ENCODE peak calls at places on chromosomes 11 and 22, in eight cellular contexts. P is stimulated activated CD4-positive, alpha-beta T cell treated with anti-CD3 and anti-CD28 coated beads, Interleukin-4, amount 100 ng/mL, for 24 hours; H is NCI-H1694; B is GM04504; X is OCI-LY7; M is T-helper 1 cell; K is glutamatergic neuron; Z is GM13977. W is an unnamed sample.

GRCh38 chr11:59791639-59792038 is 18.9 kb downstream of the MRPL16 start:
- DNase-seq in B (no peak), X (no peak), K (no peak), Z (no peak), M (no peak), P (no peak), H (no peak), W (no peak)

GRCh38 chr11:28834877-28835276 is 726.7 kb downstream of the METTL15 start:
- DNase-seq in B (no peak), Z (no peak), M (no peak), X (no peak), H (no peak), K (no peak), P (no peak), W (no peak)

GRCh38 chr11:64181506-64182411 is 4.2 kb upstream of the STIP1 start:
- DNase-seq in X (peak), K (peak), P (peak), H (peak), M (no peak), Z (peak), B (peak), W (peak)

GRCh38 chr11:335779-336665 is 15.4 kb upstream of the IFITM3 start:
- DNase-seq in X (peak), M (no peak), B (no peak), P (no peak), Z (no peak), K (no peak), H (no peak), W (no peak)

GRCh38 chr11:2534131-2534956 is 89.5 kb downstream of the KCNQ1 start:
- DNase-seq in M (peak), Z (no peak), X (no peak), K (peak), B (no peak), P (no peak), H (no peak), W (no peak)

GRCh38 chr11:6693342-6694228 is 10.4 kb upstream of the MRPL17 start:
- DNase-seq in H (no peak), M (no peak), P (peak), K (no peak), X (no peak), B (peak), Z (no peak), W (no peak)

GRCh38 chr11:88329563-88330250 is 7.8 kb downstream of the CTSC start:
- DNase-seq in B (no peak), M (no peak), P (no peak), K (no peak), Z (no peak), X (no peak), H (no peak), W (peak)

GRCh38 chr22:46549971-46550641 is 12.7 kb upstream of the CELSR1 start:
- DNase-seq in H (no peak), M (no peak), B (no peak), Z (no peak), P (no peak), X (no peak), K (no peak), W (no peak)

GRCh38 chr11:116471608-116472007 is 301.2 kb downstream of the BUD13 start:
- DNase-seq in Z (no peak), B (no peak), K (no peak), M (no peak), P (no peak), H (no peak), X (no peak), W (no peak)

GRCh38 chr11:120023120-120023519 is 114.8 kb downstream of the TRIM29 start:
- DNase-seq in B (no peak), P (no peak), Z (no peak), X (no peak), H (no peak), M (no peak), K (no peak), W (no peak)

GRCh38 chr11:3091081-3091845 is 34.0 kb upstream of the CARS1 start:
- DNase-seq in B (no peak), M (no peak), K (no peak), H (no peak), X (no peak), P (no peak), Z (no peak), W (no peak)

GRCh38 chr11:47154738-47155570 is 21.7 kb downstream of the ARFGAP2 start:
- DNase-seq in H (no peak), X (peak), P (no peak), M (no peak), Z (no peak), K (no peak), B (no peak), W (no peak)

GRCh38 chr11:6841694-6842093 is 3.8 kb upstream of the OR10A5 start:
- DNase-seq in K (no peak), P (no peak), X (no peak), B (no peak), Z (no peak), M (no peak), H (no peak), W (no peak)

GRCh38 chr11:87451400-87451799 is 413.7 kb downstream of the TMEM135 start:
- DNase-seq in Z (no peak), K (no peak), M (no peak), H (no peak), X (no peak), B (no peak), P (no peak), W (no peak)

GRCh38 chr11:42770444-42771065 is 541.2 kb upstream of the API5 start:
- DNase-seq in X (peak), B (peak), H (peak), K (peak), P (no peak), M (no peak), Z (peak), W (peak)

GRCh38 chr22:40498454-40499186 is 128.2 kb downstream of the SGSM3 start:
- DNase-seq in K (no peak), B (peak), X (no peak), M (no peak), H (no peak), Z (peak), P (no peak), W (no peak)

GRCh38 chr22:27842236-27842993 is 40.9 kb upstream of the MN1 start:
- DNase-seq in K (no peak), Z (no peak), B (no peak), M (no peak), P (no peak), H (no peak), X (no peak), W (no peak)

GRCh38 chr11:27390959-27391326 is 27.9 kb upstream of the CCDC34 start:
- DNase-seq in H (no peak), X (no peak), M (no peak), B (no peak), K (no peak), Z (no peak), P (no peak), W (no peak)

GRCh38 chr22:47124451-47124881 is 362.0 kb downstream of the TBC1D22A start:
- DNase-seq in M (no peak), H (no peak), P (no peak), K (no peak), Z (no peak), B (no peak), X (no peak), W (no peak)

GRCh38 chr22:38153821-38154562 is 27.6 kb downstream of the PLA2G6 start:
- DNase-seq in B (no peak), K (no peak), M (no peak), H (no peak), X (no peak), Z (no peak), P (no peak), W (peak)

GRCh38 chr11:11993814-11994213 is 14.6 kb downstream of the DKK3 start:
- DNase-seq in H (peak), X (no peak), B (peak), P (no peak), Z (no peak), K (no peak), M (no peak), W (no peak)

GRCh38 chr11:20881328-20882079 is 212.1 kb downstream of the NELL1 start:
- DNase-seq in K (no peak), Z (no peak), X (no peak), P (no peak), B (no peak), M (no peak), H (no peak), W (no peak)

GRCh38 chr22:26556904-26557303 is 33.0 kb downstream of the TPST2 start:
- DNase-seq in K (no peak), B (no peak), P (no peak), X (no peak), H (no peak), Z (no peak), M (no peak), W (no peak)

GRCh38 chr11:69696749-69697488 is 6.9 kb downstream of the FGF19 start:
- DNase-seq in B (no peak), H (no peak), M (no peak), Z (no peak), X (no peak), K (no peak), P (no peak), W (no peak)

GRCh38 chr22:19612866-19613572 is 88.8 kb upstream of the CLDN5 start:
- DNase-seq in M (no peak), B (no peak), H (no peak), Z (no peak), K (no peak), X (no peak), P (no peak), W (no peak)

GRCh38 chr11:25776238-25776637 is 555.7 kb upstream of the ANO3 start:
- DNase-seq in P (no peak), K (no peak), M (no peak), H (no peak), Z (no peak), B (no peak), X (no peak), W (no peak)

GRCh38 chr11:82776377-82776776 is 42.7 kb upstream of the FAM181B start:
- DNase-seq in Z (no peak), H (no peak), M (no peak), P (no peak), X (no peak), K (no peak), B (no peak), W (no peak)

GRCh38 chr22:46881373-46882118 is 119.1 kb downstream of the TBC1D22A start:
- DNase-seq in P (peak), K (no peak), Z (no peak), H (no peak), M (no peak), B (no peak), X (no peak), W (no peak)

GRCh38 chr11:3227568-3228444 is 4.4 kb downstream of the MRGPRE start:
- DNase-seq in B (no peak), X (no peak), H (no peak), P (no peak), K (no peak), M (no peak), Z (no peak), W (no peak)

GRCh38 chr11:66266378-66267038 is 1.9 kb upstream of the RAB1B start:
- DNase-seq in P (no peak), M (no peak), H (no peak), K (no peak), Z (no peak), X (no peak), B (no peak), W (no peak)

GRCh38 chr11:46353706-46354105 is 6.4 kb downstream of the DGKZ start:
- DNase-seq in Z (no peak), X (no peak), K (peak), H (no peak), P (peak), M (no peak), B (no peak), W (no peak)

GRCh38 chr11:63888170-63889086 is 28.5 kb downstream of the RCOR2 start:
- DNase-seq in K (no peak), M (peak), Z (peak), P (peak), X (peak), H (no peak), B (no peak), W (peak)

W was measured in Karpas-422.